ENCODE peak calls at places on chromosomes 16 and 17, in six cellular contexts. P is hippocampal formation; A is substantia nigra; R is C1 segment of cervical spinal cord; Z is brain microvascular endothelial cell; V is activated CD8-positive, alpha-beta memory T cell treated with anti-CD3 and anti-CD28 coated beads for 24 hours. B is an unnamed sample.
A peak's percentile ranks its signal among the peaks of the same experiment; 100 is the strongest.

GRCh38 chr17:70774339-70775110 is 605.2 kb downstream of the KCNJ2 start:
- DNase-seq in R (no peak), P (no peak), V (no peak), A (no peak), Z (no peak), B (no peak)

GRCh38 chr17:49393491-49394255 is 21.0 kb downstream of the PHB1 start:
- DNase-seq in V (no peak), Z (no peak), P (no peak), A (no peak), R (no peak), B (peak; percentile 44)

GRCh38 chr16:70685938-70686375 is at the start of gene MTSS2:
- DNase-seq in V (peak; percentile 70), A (peak; percentile 77), P (peak; percentile 84), Z (peak; percentile 48), R (no peak), B (peak; percentile 86)

GRCh38 chr16:50593410-50594139 is 45.4 kb downstream of the NKD1 start:
- DNase-seq in R (no peak), Z (no peak), P (no peak), V (no peak), A (no peak), B (peak; percentile 56)

GRCh38 chr17:64920026-64920418 is 744 bp upstream of the LRRC37A3 start:
- DNase-seq in R (no peak), Z (no peak), V (no peak), P (no peak), A (no peak), B (no peak)

GRCh38 chr17:59892251-59892848 is 393 bp downstream of the TUBD1 start:
- DNase-seq in P (no peak), V (peak; percentile 70), Z (no peak), R (no peak), A (peak; percentile 67), B (no peak)

GRCh38 chr17:74086992-74087391 is 116.5 kb upstream of the RPL38 start:
- DNase-seq in Z (no peak), R (no peak), V (no peak), P (no peak), A (no peak), B (no peak)

GRCh38 chr17:70274255-70274654 is 104.9 kb downstream of the KCNJ2 start:
- DNase-seq in R (no peak), P (no peak), A (no peak), V (no peak), Z (no peak), B (no peak)

GRCh38 chr17:10771142-10771541 is 32.8 kb downstream of the TMEM238L start:
- DNase-seq in Z (no peak), V (no peak), R (no peak), A (no peak), P (no peak), B (no peak)

GRCh38 chr16:49947907-49948678 is 76.9 kb upstream of the CNEP1R1 start:
- DNase-seq in V (no peak), P (no peak), A (no peak), Z (no peak), R (no peak), B (no peak)

GRCh38 chr17:76479515-76480048 is 12.2 kb downstream of the AANAT start:
- DNase-seq in R (no peak), P (no peak), V (no peak), A (no peak), Z (no peak), B (no peak)

GRCh38 chr17:50561796-50562195 is 1.3 kb downstream of the CACNA1G start:
- DNase-seq in Z (no peak), R (no peak), A (no peak), V (no peak), P (no peak), B (no peak)